ENCODE peak calls at places on chromosomes 7 and 10, in four cellular contexts. T, K, B and W are unnamed samples. For H3K4me1, the result is how much of the 10 kb centered on the place peaks cover.

GRCh38 chr7:73770002-73770859 is at the start of gene CLDN3:
- DNase-seq in B (peak), K (peak), T (peak), W (no peak)

GRCh38 chr7:47573758-47574472 is 8.0 kb downstream of the TNS3 start:
- DNase-seq in T (peak), B (peak), K (no peak), W (no peak)

GRCh38 chr7:139297795-139298194 is 43.3 kb upstream of the FMC1 start:
- DNase-seq in K (no peak), B (peak), T (no peak), W (no peak)

GRCh38 chr10:22999942-23000341 is 72.1 kb downstream of the ARMC3 start:
- DNase-seq in K (no peak), B (no peak), T (no peak), W (no peak)

GRCh38 chr7:111987115-111987826 is 218.9 kb downstream of the DOCK4 start:
- DNase-seq in T (peak), K (peak), B (no peak), W (peak)

GRCh38 chr10:22481687-22482539 is 136.6 kb downstream of the SPAG6 start:
- DNase-seq in B (no peak), K (peak), T (peak), W (no peak)

GRCh38 chr10:1185911-1186692 is 129.9 kb downstream of the WDR37 start:
- DNase-seq in K (no peak), B (no peak), T (no peak), W (no peak)

GRCh38 chr7:77460057-77460486 is 43.9 kb upstream of the GSAP start:
- DNase-seq in T (no peak), B (no peak), K (no peak), W (no peak)

GRCh38 chr10:104680467-104681401 is 39.6 kb downstream of the SORCS3 start:
- DNase-seq in K (no peak), B (peak), T (no peak), W (peak)

GRCh38 chr7:7100432-7100849 is 81.9 kb upstream of the C1GALT1 start:
- DNase-seq in T (no peak), K (peak), B (peak), W (peak)

GRCh38 chr7:71801996-71802395 is 610.1 kb downstream of the CALN1 start:
- DNase-seq in B (no peak), T (no peak), K (no peak), W (no peak)

GRCh38 chr7:110784749-110785148 is 306.2 kb upstream of the LRRN3 start:
- DNase-seq in T (no peak), K (no peak), B (no peak), W (no peak)

GRCh38 chr7:50264908-50265307 is 39.6 kb upstream of the IKZF1 start:
- DNase-seq in B (no peak), K (peak), T (no peak), W (no peak)

GRCh38 chr7:87328281-87328680 is 17.2 kb upstream of the CROT start:
- DNase-seq in T (no peak), K (peak), B (no peak), W (no peak)

GRCh38 chr10:122286872-122287271 is 15.8 kb downstream of the BTBD16 start:
- DNase-seq in K (no peak), B (peak), T (peak), W (peak)

GRCh38 chr7:99868246-99868645 is 8.6 kb downstream of the OR2AE1 start:
- DNase-seq in B (no peak), T (no peak), K (no peak), W (no peak)

GRCh38 chr10:108663551-108663950 is 1259.8 kb downstream of the XPNPEP1 start:
- DNase-seq in K (no peak), B (no peak), T (no peak), W (no peak)

GRCh38 chr10:60399343-60399742 is 9.7 kb upstream of the ANK3 start:
- DNase-seq in B (no peak), T (no peak), K (peak), W (no peak)

GRCh38 chr7:98613601-98614425 is 3.3 kb upstream of the NPTX2 start:
- DNase-seq in B (peak), K (peak), T (peak), W (peak)

GRCh38 chr10:110802551-110803238 is 69.0 kb upstream of the PDCD4 start:
- DNase-seq in K (peak), T (no peak), B (peak), W (peak)

GRCh38 chr10:74314166-74314565 is 163.1 kb downstream of the ADK start:
- DNase-seq in K (no peak), T (no peak), B (no peak), W (no peak)

GRCh38 chr7:114645451-114645850 is 230.8 kb downstream of the FOXP2 start:
- DNase-seq in T (no peak), K (no peak), B (no peak), W (no peak)

GRCh38 chr10:30231071-30231652 is 117.9 kb downstream of the MTPAP start:
- DNase-seq in B (peak), T (no peak), K (no peak), W (no peak)

DNA sequence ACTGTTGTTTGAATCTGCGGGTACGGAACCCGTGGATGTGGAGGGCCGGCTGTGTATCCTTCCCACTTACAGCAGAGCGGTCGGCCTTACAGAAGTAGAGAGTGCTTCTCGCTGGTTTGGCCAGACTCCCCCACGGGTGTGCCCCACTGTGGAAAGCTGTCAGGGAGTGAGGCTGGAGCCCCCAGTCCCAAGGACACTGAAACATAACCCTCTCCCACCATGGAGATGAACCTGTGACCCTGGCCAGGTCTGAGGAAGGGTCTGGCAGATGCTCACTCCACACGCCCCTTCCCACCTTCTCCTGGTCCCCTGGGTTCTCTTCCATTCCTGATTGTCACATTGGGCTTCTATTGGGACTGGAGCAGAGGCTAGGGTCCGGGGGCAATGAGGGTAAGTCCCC is 39.6 kb downstream of the TSPAN15 start:
- DNase-seq in B (no peak), T (no peak), K (no peak), W (no peak)
- H3K4me1 ChIP-seq in B (under half), T (under half), K (under half), W (under half)

GRCh38 chr7:136687693-136688322 is 180.6 kb upstream of the CHRM2 start:
- DNase-seq in B (peak), K (peak), T (peak), W (peak)
- TF ChIP-seq CTCF in B (peak), K (peak), T (peak), W (peak)

DNA sequence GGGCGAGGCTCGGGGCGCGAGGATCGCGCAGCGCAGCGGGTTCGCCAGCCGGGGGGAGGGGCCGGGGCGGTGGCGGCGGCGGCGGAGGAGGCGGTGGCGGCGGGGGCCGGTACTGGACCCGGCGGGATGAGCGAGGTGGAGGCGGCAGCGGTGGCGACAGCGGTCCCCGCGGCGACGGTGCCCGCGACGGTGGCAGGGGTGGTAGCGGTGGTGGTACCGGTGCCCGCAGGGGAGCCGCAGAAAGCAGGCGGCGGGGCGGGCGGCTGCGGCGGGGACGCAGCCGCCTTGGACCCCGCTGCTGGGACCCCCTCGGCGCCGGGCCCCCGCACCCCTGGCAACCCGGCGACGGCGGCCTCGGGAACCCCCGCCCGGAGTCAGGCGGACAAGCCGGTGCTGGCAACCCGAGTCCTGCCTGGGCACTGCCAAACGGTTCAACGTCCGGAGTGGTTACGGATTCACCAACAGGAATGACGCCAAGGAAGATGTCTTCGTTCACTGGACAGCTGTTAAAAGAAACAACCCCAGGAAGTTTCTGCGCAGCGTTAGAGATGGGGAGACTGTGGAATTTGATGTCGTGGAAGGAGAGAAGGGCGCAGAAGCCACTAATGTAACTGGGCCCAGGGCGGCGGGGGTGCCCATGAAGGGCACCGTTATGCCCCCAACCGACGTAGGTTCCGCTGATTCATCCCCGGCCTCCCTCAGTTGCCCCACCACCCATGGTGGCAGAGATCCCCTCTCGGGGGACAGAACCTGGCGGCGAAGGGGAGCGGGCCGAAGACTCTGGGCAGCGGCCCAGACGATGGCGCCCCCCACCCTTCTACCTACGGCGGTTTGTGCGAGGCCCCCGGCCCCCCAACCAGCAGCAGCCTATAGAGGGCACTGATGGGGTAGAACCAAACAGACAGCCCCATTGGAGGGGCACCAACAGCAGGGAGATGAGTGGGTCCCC is 100.3 kb upstream of the CPXM2 start:
- DNase-seq in T (no peak), B (no peak), K (no peak), W (no peak)
- TF ChIP-seq EZH2 in T (no peak), B (no peak), K (no peak), W (peak)

DNA sequence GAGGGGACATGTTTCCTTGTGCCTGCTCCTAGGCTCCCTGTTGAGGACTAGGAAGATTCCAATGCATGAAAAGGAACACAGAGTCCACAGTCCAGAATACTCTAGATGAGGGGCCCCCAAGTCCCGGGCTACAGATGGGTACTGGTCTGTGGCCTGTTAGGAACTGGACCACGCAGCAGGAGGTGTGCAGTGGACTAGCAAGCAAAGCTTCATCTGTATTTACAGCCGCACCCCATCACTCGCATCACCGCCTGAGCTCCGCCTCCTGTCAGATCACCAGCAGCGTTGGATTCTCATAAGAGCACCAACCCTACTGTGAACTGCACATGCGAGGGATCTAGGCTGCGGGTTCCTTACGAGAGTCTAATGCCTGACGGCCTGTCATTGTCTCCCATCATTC is 233.0 kb upstream of the MKLN1 start:
- DNase-seq in T (no peak), B (no peak), K (no peak), W (no peak)
- H3K4me1 ChIP-seq in T (under half), B (under half), K (under half), W (under half)

DNA sequence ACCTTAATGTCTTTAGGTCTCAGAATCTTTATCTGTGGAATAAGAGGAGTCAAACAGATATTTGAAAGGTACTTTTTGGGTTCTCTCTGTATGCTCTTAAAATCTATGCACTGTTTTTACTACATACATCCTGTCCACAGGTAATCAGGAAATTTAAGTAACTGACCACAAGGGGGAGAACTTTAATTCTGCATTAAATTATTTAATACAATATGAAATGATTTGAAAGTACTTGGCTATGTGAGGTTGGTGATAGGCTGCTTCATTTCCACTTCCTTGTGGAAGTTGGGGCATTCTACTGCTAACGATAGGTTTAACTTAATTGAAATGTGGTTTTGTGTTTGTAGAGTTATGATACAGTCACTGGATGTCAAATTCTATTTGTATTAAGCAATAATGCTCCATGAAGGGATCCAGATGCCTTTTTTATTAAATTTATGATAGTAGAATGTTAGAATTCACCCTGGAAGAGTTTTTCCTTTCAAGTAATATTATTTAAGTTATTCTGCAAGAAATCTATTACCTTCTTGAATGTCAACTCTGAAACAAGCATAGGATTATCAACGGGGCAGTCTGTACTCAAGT is 6.0 kb downstream of the TEX47 start:
- DNase-seq in T (peak), K (peak), B (peak), W (peak)
- TF ChIP-seq CTCF in T (peak), K (peak), B (peak), W (peak)

GRCh38 chr7:27163776-27164380 is 1.5 kb downstream of the HOXA9 start:
- DNase-seq in B (no peak), T (no peak), K (peak), W (no peak)
- TF ChIP-seq EZH2 in B (no peak), T (no peak), K (no peak), W (no peak)

DNA sequence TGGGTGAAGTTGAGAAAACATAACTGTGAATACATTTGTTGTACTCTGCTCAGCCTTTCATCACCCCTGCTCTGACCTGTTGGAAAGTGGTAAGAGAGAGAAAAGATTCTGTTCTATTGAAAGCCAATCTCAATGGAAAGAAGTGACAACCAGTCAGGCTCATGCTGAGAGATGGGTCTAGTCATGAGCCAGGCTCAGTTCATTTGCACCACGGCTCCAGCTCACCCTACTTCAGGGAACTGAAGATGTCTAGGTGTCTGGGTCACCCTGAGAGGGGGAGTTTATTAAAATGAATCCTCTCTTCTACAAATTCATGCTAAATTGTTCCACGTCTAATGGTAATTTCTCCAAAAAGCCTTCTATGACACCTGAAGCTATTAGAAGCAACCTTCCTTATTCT is 12.1 kb upstream of the FAS start:
- DNase-seq in K (no peak), T (no peak), B (no peak), W (no peak)
- H3K4me1 ChIP-seq in K (under half), T (under half), B (under half), W (half or more)

DNA sequence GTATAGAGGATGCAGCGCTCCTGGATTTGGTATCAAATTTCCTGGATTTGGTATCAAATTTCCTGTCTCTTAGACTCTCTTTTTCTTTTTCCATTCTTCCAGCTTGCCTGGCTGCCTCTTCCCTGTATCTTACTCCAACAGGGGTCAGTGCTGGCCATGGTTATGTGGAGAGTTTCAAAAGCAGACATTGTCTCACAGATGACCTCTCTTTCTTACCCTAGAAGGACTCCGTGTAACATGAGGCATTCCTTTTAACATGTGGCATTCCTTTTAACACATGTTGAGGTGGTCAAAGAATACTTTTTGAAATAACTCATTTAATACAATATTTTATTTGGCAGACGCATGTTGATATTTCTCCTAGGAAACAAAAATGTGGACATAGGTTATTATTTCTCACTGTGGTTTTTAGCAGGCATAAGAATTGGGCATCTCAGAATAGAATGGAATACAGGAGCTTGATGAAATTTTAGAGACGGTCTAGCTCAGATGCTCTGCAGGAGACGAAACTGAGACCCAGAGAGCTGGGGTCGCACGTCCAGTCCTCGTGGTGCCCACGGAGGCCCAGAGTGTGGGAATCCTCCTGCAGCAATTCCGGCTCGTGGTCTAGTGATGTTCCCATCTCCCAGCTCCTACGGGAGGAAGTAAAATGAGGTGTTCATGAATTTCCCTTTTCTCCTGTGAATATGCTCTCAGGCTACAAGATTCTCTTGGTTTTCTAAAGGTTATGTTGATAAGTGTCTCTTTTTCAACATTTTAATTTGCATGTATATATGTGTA is 59.6 kb upstream of the PITRM1 start:
- DNase-seq in K (no peak), B (no peak), T (no peak), W (no peak)
- TF ChIP-seq CTCF in K (no peak), B (no peak), T (no peak), W (no peak)

DNA sequence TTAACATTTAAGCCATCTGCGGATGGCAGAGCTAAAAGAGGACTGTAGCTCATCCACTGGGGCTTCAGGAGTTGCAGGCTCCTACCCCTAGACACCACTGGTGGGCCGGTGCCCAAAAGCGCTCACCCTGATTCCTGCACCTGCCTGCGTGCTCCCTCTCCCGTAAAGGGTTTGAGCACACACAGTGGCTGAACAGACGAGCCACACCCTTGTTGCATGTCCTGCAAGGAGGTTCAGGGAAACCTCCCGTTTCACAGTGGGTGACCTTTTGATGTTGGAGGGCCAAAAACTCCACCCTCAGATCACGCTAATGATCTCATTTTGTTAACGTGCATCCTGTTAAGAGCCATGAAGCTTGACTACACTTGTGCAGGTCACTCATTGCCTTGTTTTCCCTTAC is 37.9 kb downstream of the SYPL1 start:
- DNase-seq in T (no peak), K (no peak), B (no peak), W (no peak)
- TF ChIP-seq EZH2 in T (no peak), K (no peak), B (no peak), W (no peak)